ENCODE peak calls at places on chromosomes 13 and 19, in nine cellular contexts. L is endodermal cell; Z is psoas muscle; H is OCI-LY7; Q is effector memory CD4-positive, alpha-beta T cell; R is stomach; C is heart right ventricle; S is ascending aorta; Y is right lobe of liver. E is an unnamed sample. For H3K4me1, the result is how much of the 10 kb centered on the place peaks cover.

GRCh38 chr13:79030513-79030912 is 371.6 kb upstream of the OBI1 start:
- DNase-seq in L (no peak), Z (no peak), H (no peak), Q (no peak), R (no peak), C (no peak), S (no peak), Y (no peak), E (no peak)

GRCh38 chr19:10091370-10091687 is 5.2 kb downstream of the SHFL start:
- DNase-seq in L (no peak), Z (no peak), H (no peak), Q (no peak), R (no peak), C (no peak), S (no peak), Y (no peak), E (no peak)

GRCh38 chr13:20125129-20125782 is 35.6 kb downstream of the GJA3 start:
- DNase-seq in L (no peak), Z (no peak), H (no peak), Q (no peak), R (no peak), C (no peak), S (no peak), Y (no peak), E (no peak)

GRCh38 chr13:110323172-110323851 is 16.2 kb downstream of the COL4A2 start:
- DNase-seq in L (peak), Z (no peak), H (no peak), Q (no peak), R (no peak), C (no peak), S (peak), Y (no peak), E (no peak)

GRCh38 chr19:15014579-15014978 is 34.7 kb upstream of the CASP14 start:
- DNase-seq in L (peak), Z (no peak), H (no peak), Q (no peak), R (no peak), C (no peak), S (no peak), Y (no peak), E (no peak)

GRCh38 chr13:96809366-96810096 is 184.7 kb downstream of the OXGR1 start:
- DNase-seq in L (no peak), Z (no peak), H (no peak), Q (no peak), R (peak), C (peak), S (no peak), Y (no peak), E (no peak)

GRCh38 chr13:110644892-110645521 is 29.7 kb downstream of the NAXD start:
- DNase-seq in L (peak), Z (peak), H (peak), Q (peak), R (peak), C (peak), S (peak), Y (peak), E (peak)

GRCh38 chr13:29465741-29466293 is 129.7 kb downstream of the SLC7A1 start:
- DNase-seq in L (no peak), Z (peak), H (no peak), Q (no peak), R (peak), C (peak), S (peak), Y (no peak), E (no peak)

GRCh38 chr19:32642771-32643170 is 32.2 kb downstream of the ANKRD27 start:
- DNase-seq in L (no peak), Z (no peak), H (no peak), Q (peak), R (no peak), C (no peak), S (no peak), Y (no peak), E (no peak)

GRCh38 chr13:32645854-32646253 is 59.6 kb downstream of the PDS5B start:
- DNase-seq in L (no peak), Z (no peak), H (peak), Q (no peak), R (no peak), C (no peak), S (no peak), Y (no peak), E (no peak)

GRCh38 chr19:4066176-4066606 is 508 bp downstream of the ZBTB7A start:
- DNase-seq in L (no peak), Z (peak), H (no peak), Q (peak), R (no peak), C (no peak), S (no peak), Y (peak), E (peak)
- H3K4me1 ChIP-seq in L (under half), Z (under half), H (under half), Q (half or more), R (under half), C (half or more), S (under half), Y (under half), E (under half)

GRCh38 chr13:106836186-106836802 is 268.4 kb upstream of the ARGLU1 start:
- DNase-seq in L (no peak), Z (no peak), H (no peak), Q (no peak), R (no peak), C (no peak), S (no peak), Y (no peak), E (no peak)

DNA sequence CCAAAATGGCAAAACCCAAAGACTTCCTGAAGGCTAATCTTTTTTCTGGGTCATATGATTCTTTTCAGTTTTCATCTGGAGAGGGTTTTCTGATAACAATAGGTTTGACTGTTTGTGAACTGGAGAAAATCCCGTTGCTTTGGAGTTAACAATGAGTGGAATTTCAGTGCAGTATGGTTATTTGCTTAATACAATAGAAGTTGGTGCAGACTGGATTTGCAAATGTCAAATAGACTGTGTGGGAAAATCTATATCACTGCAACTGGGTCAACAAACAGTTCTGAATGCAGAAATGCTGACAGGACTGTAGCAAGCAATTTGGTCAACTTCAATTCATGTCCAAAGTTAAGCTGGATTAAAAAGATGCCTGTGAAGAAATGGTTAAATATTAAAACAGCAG is 267.5 kb upstream of the ARGLU1 start:
- DNase-seq in L (no peak), Z (no peak), H (no peak), Q (no peak), R (no peak), C (no peak), S (no peak), Y (no peak), E (no peak)
- H3K4me3 ChIP-seq in L (no peak), Z (no peak), H (no peak), Q (no peak), R (no peak), C (no peak), S (no peak), Y (no peak), E (no peak)

GRCh38 chr19:49153167-49153809 is 1.9 kb downstream of the HRC start:
- DNase-seq in L (no peak), Z (no peak), H (no peak), Q (no peak), R (no peak), C (no peak), S (no peak), Y (no peak), E (no peak)
- H3K4me1 ChIP-seq in L (under half), Z (under half), H (under half), Q (under half), R (half or more), C (under half), S (under half), Y (under half), E (under half)

GRCh38 chr19:50422397-50423278 is 3.9 kb downstream of the SPIB start:
- DNase-seq in L (no peak), Z (no peak), H (peak), Q (no peak), R (no peak), C (no peak), S (no peak), Y (no peak), E (no peak)

GRCh38 chr19:50420127-50420526 is 1.4 kb downstream of the SPIB start:
- DNase-seq in L (no peak), Z (no peak), H (no peak), Q (no peak), R (no peak), C (no peak), S (no peak), Y (no peak), E (no peak)

GRCh38 chr19:50419580-50420035 is 870 bp downstream of the SPIB start:
- DNase-seq in L (peak), Z (no peak), H (peak), Q (no peak), R (no peak), C (no peak), S (no peak), Y (no peak), E (no peak)

GRCh38 chr19:50419022-50419579 is 363 bp downstream of the SPIB start:
- DNase-seq in L (no peak), Z (no peak), H (no peak), Q (no peak), R (no peak), C (no peak), S (no peak), Y (no peak), E (no peak)

GRCh38 chr19:50420808-50421207 is 2.1 kb downstream of the SPIB start:
- DNase-seq in L (no peak), Z (no peak), H (no peak), Q (no peak), R (no peak), C (no peak), S (no peak), Y (no peak), E (no peak)
- H3K4me3 ChIP-seq in L (no peak), Z (no peak), H (peak), Q (no peak), R (no peak), C (no peak), S (no peak), Y (no peak), E (no peak)

DNA sequence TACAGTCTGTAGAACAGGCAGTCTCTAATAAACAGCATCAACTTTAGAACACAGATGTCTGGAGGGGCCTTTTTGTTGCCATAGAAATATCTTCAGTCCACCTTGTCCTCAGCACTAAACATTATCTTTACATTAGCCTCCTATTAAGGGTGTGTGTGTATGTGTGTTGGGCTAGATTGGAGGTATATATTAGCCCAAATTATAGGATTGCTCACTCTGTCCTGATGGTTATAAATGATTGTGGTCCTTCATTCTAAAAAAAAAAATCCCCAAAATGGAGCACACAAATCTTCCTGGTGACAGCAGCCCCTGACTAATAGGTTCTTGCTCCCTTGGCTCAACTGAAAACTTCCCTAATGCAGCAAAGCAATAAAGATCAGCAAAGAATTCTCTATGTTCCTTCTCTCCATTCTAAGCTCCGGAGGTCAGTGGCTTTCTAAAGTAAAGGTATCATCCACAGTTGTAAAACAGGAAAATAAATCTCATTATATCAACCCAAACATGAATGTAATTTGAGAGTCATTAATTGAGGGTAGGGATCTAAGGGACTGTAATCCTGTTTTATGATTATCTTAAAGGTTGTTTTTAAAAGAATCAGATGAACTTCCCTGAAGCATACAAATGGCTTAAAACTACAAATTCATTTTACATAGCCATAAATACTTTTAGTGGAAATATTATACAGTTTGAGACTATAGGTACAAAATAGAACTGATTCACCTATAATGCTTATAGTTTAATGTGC is 232.7 kb downstream of the KLF12 start:
- DNase-seq in L (no peak), Z (no peak), H (no peak), Q (no peak), R (no peak), C (no peak), S (no peak), Y (no peak), E (no peak)
- H3K4me1 ChIP-seq in L (under half), Z (under half), H (under half), Q (under half), R (under half), C (under half), S (under half), Y (under half), E (under half)

DNA sequence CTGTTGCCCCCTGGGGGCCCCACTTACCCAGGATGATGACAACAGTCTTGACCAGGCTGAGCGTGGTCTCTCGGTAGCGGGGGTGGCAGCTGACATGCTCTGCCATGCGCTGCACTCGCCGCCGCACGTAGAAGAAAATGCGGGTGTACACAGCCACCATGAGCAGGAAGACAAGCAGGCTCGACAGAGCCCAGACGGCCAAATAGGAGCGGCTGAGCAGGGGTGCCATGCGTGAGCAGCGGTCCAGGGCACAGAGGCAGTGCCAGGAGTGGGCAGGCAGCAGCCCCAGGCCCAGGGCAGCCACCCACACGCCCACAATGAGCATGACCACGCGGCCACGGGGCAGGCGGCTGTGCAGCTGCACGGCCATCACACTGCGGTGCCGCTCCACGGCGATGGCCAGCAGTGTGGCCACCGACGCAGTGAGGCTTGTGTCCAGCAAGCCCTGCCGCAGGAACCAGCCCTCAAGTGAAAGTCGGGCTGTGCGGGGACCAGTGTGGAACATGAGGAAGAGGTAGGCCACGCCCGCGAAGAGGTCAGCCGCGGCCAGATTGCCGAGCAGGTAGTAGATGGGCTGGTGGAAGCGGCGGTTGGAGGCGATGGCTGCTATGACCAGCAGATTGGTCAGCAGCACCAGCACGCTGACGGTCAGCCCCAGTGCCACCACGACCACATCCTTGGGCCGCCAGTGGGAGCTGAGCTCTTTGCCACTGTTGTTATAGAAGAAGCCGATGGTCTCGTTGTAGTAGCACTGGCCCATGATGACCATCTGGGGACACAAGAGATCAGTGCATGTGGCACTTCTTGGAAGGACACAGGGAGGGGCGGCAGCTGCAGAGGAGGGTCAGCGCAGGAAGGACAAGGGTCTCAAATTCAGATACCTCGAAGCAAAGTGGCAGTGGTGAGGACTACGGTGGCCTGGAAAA is 1.2 kb downstream of the LPAR2 start:
- DNase-seq in L (peak), Z (no peak), H (no peak), Q (no peak), R (peak), C (no peak), S (no peak), Y (peak), E (no peak)
- H3K4me3 ChIP-seq in L (peak), Z (no peak), H (peak), Q (peak), R (peak), C (no peak), S (no peak), Y (no peak), E (no peak)

DNA sequence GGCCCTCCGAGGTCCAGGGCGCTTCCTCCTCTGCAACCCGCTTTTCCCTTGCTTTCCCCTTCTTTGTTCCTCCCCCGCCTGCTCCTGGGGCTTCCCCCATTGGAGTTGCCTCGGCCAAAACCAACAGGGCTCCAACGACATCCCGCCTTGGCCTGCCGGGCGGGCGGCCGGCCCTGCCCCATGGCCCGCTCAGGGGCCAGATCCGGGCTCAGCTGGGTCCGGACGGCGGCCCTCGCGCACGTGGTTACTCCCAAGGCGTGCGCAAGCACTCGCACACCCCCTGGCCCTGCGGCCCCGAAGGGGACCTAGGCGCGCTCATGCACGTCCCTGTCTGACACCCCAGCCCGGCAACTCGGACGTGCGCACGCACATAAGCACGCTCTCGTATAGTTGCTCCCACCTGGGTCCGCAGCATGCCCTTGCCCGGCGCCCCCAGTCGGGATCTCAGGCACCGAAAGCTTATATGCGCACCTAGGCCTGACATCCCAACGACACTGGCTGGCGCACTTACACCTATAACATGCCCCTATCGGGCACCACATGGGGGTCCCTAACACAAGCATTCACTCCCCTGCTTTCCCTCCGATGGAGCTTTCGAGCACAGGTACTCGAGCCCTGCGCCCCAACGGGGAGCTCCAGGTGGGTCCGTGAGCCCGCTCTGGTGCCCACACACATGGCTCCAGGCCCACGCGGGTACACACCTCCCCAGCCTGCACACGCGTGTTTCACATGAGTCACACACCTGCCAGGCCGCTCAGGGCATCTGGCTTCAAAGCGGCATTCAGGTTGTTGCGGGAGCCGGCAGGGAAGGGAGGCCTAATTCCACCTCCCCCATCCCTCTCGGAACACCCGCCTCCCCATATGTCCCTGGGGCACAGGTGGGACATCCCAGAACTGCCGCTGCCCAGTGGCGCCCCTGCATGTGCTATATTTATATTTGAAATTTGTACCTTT is 15.0 kb downstream of the NFIX start:
- DNase-seq in L (peak), Z (peak), H (no peak), Q (no peak), R (peak), C (no peak), S (peak), Y (no peak), E (peak)
- H3K4me1 ChIP-seq in L (under half), Z (half or more), H (under half), Q (under half), R (half or more), C (half or more), S (half or more), Y (under half), E (under half)

GRCh38 chr13:109204252-109204651 is 574.8 kb downstream of the MYO16 start:
- DNase-seq in L (no peak), Z (no peak), H (no peak), Q (no peak), R (no peak), C (no peak), S (no peak), Y (no peak), E (no peak)
- H3K4me3 ChIP-seq in L (no peak), Z (no peak), H (no peak), Q (no peak), R (no peak), C (no peak), S (no peak), Y (no peak), E (no peak)

GRCh38 chr13:67221630-67222226 is 8.4 kb downstream of the PCDH9 start:
- DNase-seq in L (no peak), Z (no peak), H (peak), Q (no peak), R (no peak), C (no peak), S (no peak), Y (no peak), E (no peak)
- H3K4me1 ChIP-seq in L (under half), Z (under half), H (half or more), Q (under half), R (under half), C (under half), S (under half), Y (under half), E (under half)

DNA sequence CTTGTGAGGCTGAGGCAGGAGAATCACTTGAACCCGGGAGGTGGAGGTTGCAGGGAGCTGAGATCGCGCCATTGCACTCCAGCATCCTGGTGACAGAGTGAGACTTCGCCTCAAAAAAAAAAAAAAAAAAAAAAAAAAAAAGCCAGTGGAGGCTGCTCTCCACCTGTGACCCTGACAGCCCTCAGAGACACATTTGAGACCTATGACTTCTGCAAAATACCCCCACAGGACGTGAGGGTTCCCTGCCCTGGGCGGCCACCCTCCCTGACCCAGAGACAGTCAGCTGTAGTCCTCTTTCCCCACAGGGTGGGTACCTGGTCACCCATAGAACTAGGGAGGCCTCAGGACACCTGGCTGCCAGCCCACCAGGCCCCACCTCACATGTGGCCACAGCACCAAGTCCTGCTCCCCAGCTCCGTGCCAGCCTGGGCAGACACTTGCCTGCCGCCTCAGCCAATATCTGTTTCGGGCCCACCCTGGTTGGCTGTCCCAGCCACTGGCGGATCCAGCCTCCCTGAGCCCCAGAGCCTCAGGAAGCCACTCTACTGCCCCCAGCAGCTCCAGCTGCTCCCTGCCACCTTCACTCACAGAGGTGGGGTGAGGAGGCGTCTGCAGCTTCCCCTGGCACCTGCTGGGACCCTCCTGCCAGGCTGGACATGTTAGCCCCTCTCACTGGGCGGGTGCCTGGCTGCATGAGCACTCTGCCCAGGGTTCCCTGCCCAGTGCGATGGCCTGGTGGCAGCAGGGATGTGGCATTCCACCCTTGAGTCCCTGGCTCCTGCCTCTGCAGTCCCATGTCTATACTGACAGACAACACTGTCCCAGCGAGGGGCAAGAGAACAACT is 7.0 kb downstream of the MKNK2 start:
- DNase-seq in L (peak), Z (peak), H (peak), Q (no peak), R (no peak), C (no peak), S (no peak), Y (no peak), E (peak)
- H3K4me3 ChIP-seq in L (no peak), Z (no peak), H (no peak), Q (no peak), R (peak), C (no peak), S (no peak), Y (no peak), E (no peak)